ENCODE peak calls at places on chromosome 1, in four cellular contexts. T is heart left ventricle, B is ovary, H is bronchial epithelial cell. F is an unnamed sample. For H3K36me3, the result is how much of the 10 kb centered on the place peaks cover.

GRCh38 chr1:88061106-88061829 is 622.8 kb upstream of the PKN2 start:
- DNase-seq in T (peak), B (no peak), H (peak), F (no peak)

GRCh38 chr1:19814681-19815503 is at the start of gene RNF186:
- DNase-seq in T (no peak), B (no peak), H (no peak), F (no peak)

GRCh38 chr1:226660410-226661182 is 78.5 kb downstream of the ITPKB start:
- DNase-seq in T (peak), B (no peak), H (no peak), F (no peak)

GRCh38 chr1:55724551-55725325 is 509.6 kb upstream of the USP24 start:
- DNase-seq in T (no peak), B (no peak), H (peak), F (no peak)

GRCh38 chr1:10779201-10779600 is 17.2 kb downstream of the CASZ1 start:
- DNase-seq in T (no peak), B (no peak), H (peak), F (no peak)

GRCh38 chr1:168365719-168366474 is 85.2 kb downstream of the TBX19 start:
- DNase-seq in T (no peak), B (no peak), H (peak), F (no peak)

GRCh38 chr1:1422465-1423244 is 1.6 kb upstream of the ANKRD65 start:
- DNase-seq in T (no peak), B (no peak), H (peak), F (no peak)

GRCh38 chr1:160061376-160062100 is 8.4 kb downstream of the KCNJ10 start:
- DNase-seq in T (no peak), B (no peak), H (peak), F (no peak)

GRCh38 chr1:226306425-226306824 is 2.5 kb downstream of the LIN9 start:
- DNase-seq in T (no peak), B (no peak), H (no peak), F (no peak)

GRCh38 chr1:204377800-204378608 is 18.3 kb upstream of the PLEKHA6 start:
- DNase-seq in T (peak), B (peak), H (peak), F (no peak)

GRCh38 chr1:109787211-109787844 is 23.6 kb upstream of the EPS8L3 start:
- DNase-seq in T (no peak), B (no peak), H (peak), F (no peak)

GRCh38 chr1:207463021-207463420 is 8.9 kb downstream of the CR2 start:
- DNase-seq in T (no peak), B (no peak), H (peak), F (no peak)

GRCh38 chr1:22246755-22247480 is 104.0 kb upstream of the WNT4 start:
- DNase-seq in T (no peak), B (no peak), H (no peak), F (no peak)

GRCh38 chr1:22247527-22248218 is 104.8 kb upstream of the WNT4 start:
- DNase-seq in T (no peak), B (no peak), H (no peak), F (no peak)

GRCh38 chr1:22245716-22246115 is 102.8 kb upstream of the WNT4 start:
- DNase-seq in T (no peak), B (no peak), H (no peak), F (no peak)

GRCh38 chr1:22241811-22242210 is 98.9 kb upstream of the WNT4 start:
- DNase-seq in T (no peak), B (no peak), H (no peak), F (no peak)

GRCh38 chr1:22245100-22245650 is 102.3 kb upstream of the WNT4 start:
- DNase-seq in T (no peak), B (no peak), H (no peak), F (no peak)
- H3K4me3 ChIP-seq in T (no peak), B (no peak), H (no peak), F (no peak)

DNA sequence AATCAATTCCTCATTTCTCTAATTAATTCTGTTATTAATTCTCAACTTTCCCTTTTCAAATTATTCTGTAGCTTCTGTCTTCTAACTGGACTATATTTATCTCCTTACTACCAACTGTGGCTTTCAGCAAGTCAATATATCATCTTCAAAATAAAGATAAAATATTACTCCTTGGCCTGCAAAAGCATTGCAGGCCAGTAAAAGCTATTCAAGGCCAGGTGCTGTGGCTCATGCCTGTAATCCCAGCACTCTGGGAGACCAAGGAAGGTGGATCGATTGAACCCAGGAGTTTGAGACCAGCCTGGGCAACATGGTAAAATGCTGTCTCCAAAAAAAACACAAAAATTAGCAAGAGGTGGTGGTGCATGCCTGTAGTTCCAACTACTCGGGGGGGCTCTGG is 27.9 kb downstream of the USP48 start:
- DNase-seq in T (no peak), B (no peak), H (no peak), F (no peak)
- H3K36me3 ChIP-seq in T (under half), B (under half), H (under half), F (half or more)

GRCh38 chr1:8162168-8162567 is 136.1 kb upstream of the ERRFI1 start:
- DNase-seq in T (no peak), B (no peak), H (no peak), F (no peak)
- H3K4me3 ChIP-seq in T (no peak), B (no peak), H (no peak), F (no peak)

GRCh38 chr1:180094705-180095280 is 59.9 kb upstream of the QSOX1 start:
- DNase-seq in T (no peak), B (no peak), H (no peak), F (no peak)
- H3K36me3 ChIP-seq in T (under half), B (under half), H (under half), F (half or more)

GRCh38 chr1:26959722-26960624 is at the start of gene KDF1:
- DNase-seq in T (no peak), B (peak), H (peak), F (no peak)
- H3K4me3 ChIP-seq in T (peak), B (peak), H (peak), F (peak)

GRCh38 chr1:153643100-153643499 is 9.2 kb downstream of the CHTOP start:
- DNase-seq in T (no peak), B (no peak), H (no peak), F (no peak)

GRCh38 chr1:153643825-153644224 is 10.0 kb downstream of the CHTOP start:
- DNase-seq in T (no peak), B (no peak), H (no peak), F (no peak)

GRCh38 chr1:153640873-153641272 is 7.0 kb downstream of the CHTOP start:
- DNase-seq in T (no peak), B (no peak), H (no peak), F (no peak)

GRCh38 chr1:153639280-153639679 is 5.4 kb downstream of the CHTOP start:
- DNase-seq in T (no peak), B (peak), H (no peak), F (no peak)

DNA sequence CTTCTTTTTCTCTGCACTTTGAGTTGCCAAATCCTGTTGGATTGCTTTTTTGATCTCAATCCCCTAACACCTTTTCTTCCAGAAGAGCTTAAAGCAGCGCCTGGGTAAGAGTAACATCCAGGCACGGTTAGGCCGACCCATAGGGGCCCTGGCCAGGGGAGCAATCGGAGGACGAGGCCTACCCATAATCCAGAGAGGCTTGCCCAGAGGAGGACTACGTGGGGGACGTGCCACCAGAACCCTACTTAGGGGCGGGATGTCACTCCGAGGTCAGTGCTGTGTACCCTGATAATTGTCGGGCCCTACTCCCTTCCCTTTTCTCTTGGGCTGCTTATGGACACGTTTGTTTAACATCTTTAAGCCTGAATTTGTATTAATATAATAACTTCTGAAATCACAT is 8.3 kb downstream of the CHTOP start:
- DNase-seq in T (no peak), B (no peak), H (no peak), F (no peak)
- H3K36me3 ChIP-seq in T (half or more), B (under half), H (under half), F (half or more)

GRCh38 chr1:9360371-9361064 is 67.8 kb downstream of the SPSB1 start:
- DNase-seq in T (no peak), B (no peak), H (no peak), F (no peak)

GRCh38 chr1:9361630-9362256 is 69.0 kb downstream of the SPSB1 start:
- DNase-seq in T (no peak), B (no peak), H (no peak), F (no peak)

GRCh38 chr1:9359898-9360297 is 67.2 kb downstream of the SPSB1 start:
- DNase-seq in T (no peak), B (no peak), H (no peak), F (no peak)

GRCh38 chr1:9363061-9363471 is 70.4 kb downstream of the SPSB1 start:
- DNase-seq in T (no peak), B (no peak), H (no peak), F (no peak)

GRCh38 chr1:9362488-9362887 is 69.8 kb downstream of the SPSB1 start:
- DNase-seq in T (no peak), B (no peak), H (no peak), F (no peak)
- H3K4me3 ChIP-seq in T (no peak), B (no peak), H (no peak), F (no peak)

DNA sequence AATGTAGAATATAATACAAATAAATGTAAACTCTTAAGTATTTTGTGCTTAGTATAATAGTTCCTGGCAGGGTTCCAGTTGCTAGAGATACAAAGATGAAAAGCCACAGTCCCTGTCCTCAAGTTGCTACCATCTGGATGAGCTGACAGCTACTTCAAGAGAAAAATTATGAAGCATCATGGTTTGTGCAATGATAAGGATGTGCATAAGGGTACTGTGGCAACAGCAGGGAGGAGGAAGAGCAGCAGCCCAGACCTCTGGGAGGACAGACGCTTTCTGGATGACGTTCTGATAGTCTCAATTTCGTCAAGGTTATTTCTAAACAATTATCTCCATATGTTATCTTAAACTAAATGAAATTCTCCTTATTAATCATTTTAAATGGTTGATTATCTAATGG is 198.9 kb downstream of the NTNG1 start:
- DNase-seq in T (no peak), B (no peak), H (no peak), F (no peak)
- H3K36me3 ChIP-seq in T (under half), B (under half), H (under half), F (under half)